ENCODE peak calls at places on chromosome 20, in six cellular contexts. N, U, T, C, W and I are unnamed samples.

GRCh38 chr20:25622450-25623224 is 1.2 kb downstream of the NANP start:
- DNase-seq in N (peak; percentile 22), U (peak; percentile 20), T (no peak), C (no peak), W (no peak), I (no peak)

GRCh38 chr20:58634818-58635665 is 16.0 kb upstream of the STX16 start:
- DNase-seq in N (no peak), U (no peak), T (no peak), C (no peak), W (no peak), I (peak; percentile 51)

GRCh38 chr20:63060057-63060991 is 53.6 kb upstream of the BHLHE23 start:
- DNase-seq in N (no peak), U (no peak), T (no peak), C (no peak), W (no peak), I (no peak)

GRCh38 chr20:52150440-52151258 is 40.9 kb downstream of the ZFP64 start:
- DNase-seq in N (peak; percentile 35), U (peak; percentile 58), T (peak; percentile 54), C (no peak), W (peak; percentile 24), I (peak; percentile 76)

GRCh38 chr20:38790210-38791053 is 15.1 kb upstream of the PPP1R16B start:
- DNase-seq in N (peak; percentile 58), U (peak; percentile 47), T (peak; percentile 79), C (peak; percentile 61), W (no peak), I (peak; percentile 59)

GRCh38 chr20:60482201-60482600 is 524.0 kb downstream of the CDH26 start:
- DNase-seq in N (no peak), U (no peak), T (no peak), C (no peak), W (no peak), I (no peak)

GRCh38 chr20:43537921-43538854 is 20.6 kb upstream of the SGK2 start:
- DNase-seq in N (peak; percentile 48), U (peak; percentile 74), T (peak; percentile 64), C (peak; percentile 46), W (no peak), I (peak; percentile 71)

GRCh38 chr20:61551401-61551800 is 299.3 kb downstream of the CDH4 start:
- DNase-seq in N (no peak), U (no peak), T (no peak), C (no peak), W (no peak), I (no peak)

GRCh38 chr20:62354811-62355341 is 12.2 kb downstream of the LAMA5 start:
- DNase-seq in N (no peak), U (no peak), T (no peak), C (no peak), W (no peak), I (no peak)

GRCh38 chr20:19750907-19751636 is 7.0 kb upstream of the RIN2 start:
- DNase-seq in N (no peak), U (no peak), T (no peak), C (no peak), W (no peak), I (peak; percentile 56)

GRCh38 chr20:32742322-32743236 is 688 bp downstream of the COMMD7 start:
- DNase-seq in N (no peak), U (no peak), T (peak; percentile 25), C (no peak), W (no peak), I (no peak)

GRCh38 chr20:53738039-53738944 is 144.7 kb upstream of the ZNF217 start:
- DNase-seq in N (peak; percentile 94), U (peak; percentile 88), T (peak; percentile 81), C (peak; percentile 97), W (no peak), I (no peak)

GRCh38 chr20:34536798-34537394 is 20.7 kb downstream of the DYNLRB1 start:
- DNase-seq in N (no peak), U (peak; percentile 41), T (peak; percentile 65), C (no peak), W (no peak), I (peak; percentile 88)

GRCh38 chr20:38227578-38228360 is 32.8 kb downstream of the KIAA1755 start:
- DNase-seq in N (no peak), U (no peak), T (no peak), C (peak; percentile 32), W (no peak), I (no peak)

GRCh38 chr20:31565699-31566331 is 39.3 kb upstream of the ID1 start:
- DNase-seq in N (no peak), U (no peak), T (no peak), C (peak; percentile 97), W (no peak), I (no peak)

GRCh38 chr20:31567380-31567720 is 37.7 kb upstream of the ID1 start:
- DNase-seq in N (no peak), U (no peak), T (no peak), C (no peak), W (no peak), I (no peak)

GRCh38 chr20:31568041-31568731 is 36.9 kb upstream of the ID1 start:
- DNase-seq in N (peak; percentile 94), U (no peak), T (no peak), C (peak; percentile 41), W (no peak), I (no peak)

GRCh38 chr20:31566332-31566657 is 38.8 kb upstream of the ID1 start:
- DNase-seq in N (peak; percentile 42), U (no peak), T (no peak), C (no peak), W (no peak), I (no peak)

DNA sequence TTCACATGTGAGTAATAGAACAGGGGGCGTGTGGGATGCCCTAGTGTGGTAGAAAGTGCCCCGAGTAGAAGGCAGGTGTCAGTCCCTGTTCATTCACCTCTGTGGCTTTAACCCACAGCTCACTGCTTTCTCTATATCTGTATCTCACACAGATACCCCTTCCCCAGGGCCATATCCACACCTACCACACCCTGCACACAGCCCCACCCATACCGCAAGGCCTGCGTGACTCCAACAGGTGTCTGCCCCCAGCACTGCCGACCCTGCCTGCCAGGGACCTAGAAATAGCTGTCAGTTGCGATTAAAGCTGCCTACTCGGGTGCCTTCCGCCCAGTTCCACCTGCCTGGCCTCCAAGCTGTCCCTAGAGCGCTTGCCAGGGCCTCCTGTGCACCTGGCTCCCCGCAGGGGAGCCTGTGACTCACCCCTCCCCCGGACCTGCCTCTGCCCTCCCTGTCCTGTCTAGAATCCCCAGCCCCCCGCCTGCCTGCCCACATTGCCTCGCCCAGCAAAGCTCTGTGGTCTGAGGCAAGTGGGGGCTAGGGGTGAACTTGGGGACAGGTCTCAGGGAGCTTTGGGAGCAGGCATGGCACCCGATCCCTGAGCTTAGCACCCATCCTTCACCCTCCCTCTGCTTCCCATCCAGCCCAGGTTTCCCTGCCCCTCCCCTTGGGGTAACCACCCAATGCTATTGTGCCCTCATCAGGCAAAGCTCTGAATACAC is 38.3 kb upstream of the ID1 start:
- DNase-seq in N (peak; percentile 77), U (no peak), T (no peak), C (peak; percentile 95), W (no peak), I (no peak)
- H3K4me1 ChIP-seq in N (peaks cover 37% of the 10 kb centered on the region), U (peaks cover 52% of the 10 kb centered on the region), T (no peaks in the 10 kb centered on the region), C (peaks cover 83% of the 10 kb centered on the region), W (no peaks in the 10 kb centered on the region), I (peaks cover 2% of the 10 kb centered on the region)

DNA sequence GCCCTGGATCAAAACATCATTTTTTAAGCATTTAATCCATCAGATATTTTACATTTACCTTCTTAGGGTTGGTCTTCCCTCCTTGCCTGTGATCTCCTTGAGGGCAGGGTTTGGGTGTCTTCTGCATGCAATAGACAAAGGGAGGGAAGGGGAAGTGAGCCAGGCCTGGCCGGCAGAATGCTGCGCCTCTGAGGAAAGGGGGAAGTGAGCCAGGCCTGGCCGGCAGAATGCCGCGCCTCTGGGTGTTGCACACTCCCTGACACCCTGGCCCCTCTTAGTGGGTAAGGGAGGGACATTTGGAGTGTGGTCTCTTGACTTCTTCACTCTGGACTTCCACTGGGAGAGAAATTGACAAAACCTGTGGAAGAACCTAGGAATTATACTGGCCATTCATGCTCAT is 12.4 kb downstream of the PSMF1 start:
- DNase-seq in N (no peak), U (no peak), T (no peak), C (no peak), W (no peak), I (no peak)
- H3K79me2 ChIP-seq in N (no peaks in the 10 kb centered on the region), U (peaks cover 35% of the 10 kb centered on the region), T (peaks cover 10% of the 10 kb centered on the region), C (no peaks in the 10 kb centered on the region), W (peaks cover 2% of the 10 kb centered on the region), I (peaks cover 69% of the 10 kb centered on the region)

GRCh38 chr20:48788486-48789072 is 39.2 kb downstream of the PREX1 start:
- DNase-seq in N (no peak), U (no peak), T (no peak), C (peak; percentile 19), W (peak; percentile 94), I (peak; percentile 68)
- H3K4me1 ChIP-seq in N (no peaks in the 10 kb centered on the region), U (no peaks in the 10 kb centered on the region), T (peaks cover 20% of the 10 kb centered on the region), C (peaks cover 3% of the 10 kb centered on the region), W (peaks cover 79% of the 10 kb centered on the region), I (peaks cover 8% of the 10 kb centered on the region)

GRCh38 chr20:42401598-42401997 is 783.4 kb upstream of the CHD6 start:
- DNase-seq in N (no peak), U (no peak), T (no peak), C (no peak), W (no peak), I (no peak)
- H3K79me2 ChIP-seq in N (no peaks in the 10 kb centered on the region), U (no peaks in the 10 kb centered on the region), T (no peaks in the 10 kb centered on the region), C (no peaks in the 10 kb centered on the region), W (no peaks in the 10 kb centered on the region), I (no peaks in the 10 kb centered on the region)

GRCh38 chr20:50371878-50372769 is 138.1 kb upstream of the PTPN1 start:
- DNase-seq in N (no peak), U (peak; percentile 55), T (no peak), C (no peak), W (no peak), I (no peak)
- H3K4me1 ChIP-seq in N (peaks cover 4% of the 10 kb centered on the region), U (peaks cover 83% of the 10 kb centered on the region), T (no peaks in the 10 kb centered on the region), C (peaks cover 57% of the 10 kb centered on the region), W (peaks cover 5% of the 10 kb centered on the region), I (no peaks in the 10 kb centered on the region)

GRCh38 chr20:56386219-56386618 is 5.8 kb downstream of the AURKA start:
- DNase-seq in N (no peak), U (peak; percentile 39), T (no peak), C (no peak), W (no peak), I (no peak)
- H3K79me2 ChIP-seq in N (peaks cover 6% of the 10 kb centered on the region), U (peaks cover 81% of the 10 kb centered on the region), T (peaks cover 100% of the 10 kb centered on the region), C (peaks cover 68% of the 10 kb centered on the region), W (peaks cover 33% of the 10 kb centered on the region), I (peaks cover 88% of the 10 kb centered on the region)

GRCh38 chr20:50762435-50763201 is 31.2 kb downstream of the PARD6B start:
- DNase-seq in N (peak; percentile 50), U (peak; percentile 34), T (no peak), C (peak; percentile 72), W (no peak), I (no peak)
- H3K4me1 ChIP-seq in N (peaks cover 25% of the 10 kb centered on the region), U (peaks cover 73% of the 10 kb centered on the region), T (peaks cover 13% of the 10 kb centered on the region), C (peaks cover 64% of the 10 kb centered on the region), W (no peaks in the 10 kb centered on the region), I (no peaks in the 10 kb centered on the region)